ENCODE peak calls at places on chromosomes 12 and 14, in seven cellular contexts. M is A172; J is H54; N is activated naive CD8-positive, alpha-beta T cell treated with anti-CD3 and anti-CD28 coated beads, Interleukin-2, amount 50 U/mL, for 24 hours; X is aorta; Y is posterior vena cava; G is SJSA1. Z is an unnamed sample.

GRCh38 chr12:26158078-26158764 is 33.4 kb upstream of the BHLHE41 start:
- DNase-seq in M (no peak), J (no peak), N (no peak), X (no peak), Y (no peak), G (no peak), Z (no peak)

GRCh38 chr12:96776908-96777307 is 130.1 kb upstream of the NEDD1 start:
- DNase-seq in M (no peak), J (no peak), N (no peak), X (no peak), Y (no peak), G (no peak), Z (no peak)

GRCh38 chr12:104790296-104791125 is 167.6 kb downstream of the SLC41A2 start:
- DNase-seq in M (no peak), J (peak; percentile 17), N (peak; percentile 61), X (peak; percentile 53), Y (peak; percentile 85), G (no peak), Z (peak; percentile 24)

GRCh38 chr12:54047964-54048303 is 5.7 kb upstream of the HOXC4 start:
- DNase-seq in M (no peak), J (no peak), N (no peak), X (no peak), Y (no peak), G (no peak), Z (no peak)

GRCh38 chr12:12024958-12025682 is 45.6 kb upstream of the BCL2L14 start:
- DNase-seq in M (no peak), J (no peak), N (no peak), X (no peak), Y (no peak), G (no peak), Z (no peak)

GRCh38 chr14:35342160-35343010 is 50.2 kb downstream of the PSMA6 start:
- DNase-seq in M (no peak), J (no peak), N (no peak), X (peak; percentile 83), Y (no peak), G (no peak), Z (no peak)

GRCh38 chr12:26056335-26056734 is 68.5 kb downstream of the BHLHE41 start:
- DNase-seq in M (peak; percentile 40), J (peak; percentile 11), N (no peak), X (no peak), Y (no peak), G (no peak), Z (peak; percentile 93)

GRCh38 chr12:52794479-52795331 is 1.2 kb downstream of the KRT3 start:
- DNase-seq in M (peak; percentile 50), J (no peak), N (no peak), X (no peak), Y (peak; percentile 65), G (peak; percentile 79), Z (no peak)

GRCh38 chr12:92784795-92785562 is 82.2 kb downstream of the PLEKHG7 start:
- DNase-seq in M (peak; percentile 73), J (peak; percentile 9), N (no peak), X (no peak), Y (no peak), G (peak; percentile 51), Z (peak; percentile 90)

GRCh38 chr14:77284066-77284855 is 13.3 kb upstream of the NGB start:
- DNase-seq in M (no peak), J (no peak), N (no peak), X (no peak), Y (peak; percentile 45), G (no peak), Z (no peak)